ENCODE peak calls at places on chromosomes 12 and 14, in nine cellular contexts. One of them, this sample, is unnamed.

GRCh38 chr14:59215353-59215752 is 26.9 kb downstream of the DAAM1 start:
- DNase-seq in NCI-H748 treated with DMSO at 0.1 percent for 48 hours: no peak
- DNase-seq in GM23338: no peak
- DNase-seq in amniotic stem cell: no peak
- DNase-seq in GM03348: peak
- DNase-seq in colonic mucosa: peak
- DNase-seq in AG08396: peak
- DNase-seq in Daoy: peak
- DNase-seq in left colon: peak
- DNase-seq in this sample: peak

GRCh38 chr12:73867147-73867546 is 670.5 kb upstream of the ATXN7L3B start:
- DNase-seq in left colon: no peak
- DNase-seq in colonic mucosa: no peak
- DNase-seq in Daoy: no peak
- DNase-seq in amniotic stem cell: no peak
- DNase-seq in AG08396: no peak
- DNase-seq in NCI-H748 treated with DMSO at 0.1 percent for 48 hours: no peak
- DNase-seq in GM03348: no peak
- DNase-seq in GM23338: no peak
- DNase-seq in this sample: no peak

GRCh38 chr14:63766616-63767015 is 38.8 kb upstream of the SGPP1 start:
- DNase-seq in Daoy: no peak
- DNase-seq in GM23338: no peak
- DNase-seq in AG08396: no peak
- DNase-seq in left colon: no peak
- DNase-seq in NCI-H748 treated with DMSO at 0.1 percent for 48 hours: no peak
- DNase-seq in GM03348: no peak
- DNase-seq in colonic mucosa: no peak
- DNase-seq in amniotic stem cell: no peak
- DNase-seq in this sample: no peak

GRCh38 chr14:95046711-95047681 is 110.3 kb downstream of the DICER1 start:
- DNase-seq in GM03348: no peak
- DNase-seq in AG08396: peak
- DNase-seq in NCI-H748 treated with DMSO at 0.1 percent for 48 hours: no peak
- DNase-seq in amniotic stem cell: no peak
- DNase-seq in colonic mucosa: peak
- DNase-seq in left colon: peak
- DNase-seq in Daoy: peak
- DNase-seq in GM23338: no peak
- DNase-seq in this sample: peak

GRCh38 chr12:114288071-114288470 is 117.9 kb downstream of the TBX5 start:
- DNase-seq in amniotic stem cell: no peak
- DNase-seq in GM03348: peak
- DNase-seq in GM23338: no peak
- DNase-seq in Daoy: peak
- DNase-seq in NCI-H748 treated with DMSO at 0.1 percent for 48 hours: no peak
- DNase-seq in AG08396: no peak
- DNase-seq in colonic mucosa: no peak
- DNase-seq in left colon: no peak
- DNase-seq in this sample: no peak

GRCh38 chr14:72824051-72824450 is 69.8 kb downstream of the DPF3 start:
- DNase-seq in left colon: no peak
- DNase-seq in colonic mucosa: no peak
- DNase-seq in Daoy: no peak
- DNase-seq in NCI-H748 treated with DMSO at 0.1 percent for 48 hours: no peak
- DNase-seq in amniotic stem cell: no peak
- DNase-seq in AG08396: no peak
- DNase-seq in GM23338: peak
- DNase-seq in GM03348: peak
- DNase-seq in this sample: no peak

GRCh38 chr14:53368714-53369191 is 215.6 kb upstream of the DDHD1 start:
- DNase-seq in AG08396: peak
- DNase-seq in NCI-H748 treated with DMSO at 0.1 percent for 48 hours: no peak
- DNase-seq in GM03348: peak
- DNase-seq in GM23338: no peak
- DNase-seq in colonic mucosa: no peak
- DNase-seq in left colon: no peak
- DNase-seq in Daoy: peak
- DNase-seq in amniotic stem cell: no peak
- DNase-seq in this sample: no peak

GRCh38 chr14:75372260-75372659 is 55.6 kb upstream of the JDP2 start:
- DNase-seq in Daoy: no peak
- DNase-seq in GM23338: no peak
- DNase-seq in amniotic stem cell: no peak
- DNase-seq in NCI-H748 treated with DMSO at 0.1 percent for 48 hours: no peak
- DNase-seq in colonic mucosa: no peak
- DNase-seq in GM03348: no peak
- DNase-seq in AG08396: no peak
- DNase-seq in left colon: no peak
- DNase-seq in this sample: no peak

GRCh38 chr12:6550294-6551062 is 5.4 kb downstream of the IFFO1 start:
- DNase-seq in Daoy: no peak
- DNase-seq in amniotic stem cell: no peak
- DNase-seq in NCI-H748 treated with DMSO at 0.1 percent for 48 hours: no peak
- DNase-seq in colonic mucosa: no peak
- DNase-seq in AG08396: no peak
- DNase-seq in GM03348: no peak
- DNase-seq in left colon: no peak
- DNase-seq in GM23338: no peak
- DNase-seq in this sample: no peak